ENCODE peak calls at places on chromosome 14, in nine cellular contexts. X is type B pancreatic cell; F is MCF 10A; H is coronary artery; P is A549; G is IMR-90; L is fibroblast of the aortic adventitia; Z is epithelial cell of proximal tubule; I is CD4-positive, alpha-beta T cell. D is an unnamed sample.

GRCh38 chr14:63432228-63432627 is 110.9 kb downstream of the PPP2R5E start:
- DNase-seq in X (no peak), F (no peak), H (no peak), P (no peak), G (no peak), L (no peak), Z (no peak), I (no peak), D (no peak)

GRCh38 chr14:20611277-20611676 is 20.1 kb upstream of the RNASE12 start:
- DNase-seq in X (no peak), F (no peak), H (no peak), P (no peak), G (no peak), L (no peak), Z (no peak), I (no peak), D (no peak)

GRCh38 chr14:62329427-62329826 is 567.2 kb downstream of the SNAPC1 start:
- DNase-seq in X (no peak), F (no peak), H (no peak), P (no peak), G (peak; percentile 63), L (no peak), Z (no peak), I (no peak), D (no peak)

GRCh38 chr14:73829526-73830431 is 21.9 kb upstream of the PTGR2 start:
- DNase-seq in X (no peak), F (peak; percentile 86), H (no peak), P (no peak), G (peak; percentile 76), L (peak; percentile 84), Z (peak; percentile 98), I (no peak), D (no peak)

GRCh38 chr14:81473456-81474155 is 60.0 kb downstream of the SEL1L start:
- DNase-seq in X (no peak), F (no peak), H (no peak), P (no peak), G (no peak), L (no peak), Z (no peak), I (no peak), D (no peak)

GRCh38 chr14:72126561-72126960 is 194.3 kb downstream of the RGS6 start:
- DNase-seq in X (no peak), F (no peak), H (no peak), P (no peak), G (no peak), L (no peak), Z (no peak), I (no peak), D (no peak)

GRCh38 chr14:32033516-32033915 is 43.6 kb upstream of the ARHGAP5 start:
- DNase-seq in X (no peak), F (no peak), H (no peak), P (no peak), G (no peak), L (no peak), Z (no peak), I (no peak), D (no peak)

GRCh38 chr14:80233489-80233888 is 22.2 kb upstream of the DIO2 start:
- DNase-seq in X (no peak), F (no peak), H (no peak), P (no peak), G (no peak), L (no peak), Z (no peak), I (no peak), D (no peak)

GRCh38 chr14:81371802-81372201 is 28.3 kb downstream of the STON2 start:
- DNase-seq in X (no peak), F (no peak), H (no peak), P (no peak), G (no peak), L (no peak), Z (no peak), I (no peak), D (no peak)

GRCh38 chr14:99757331-99758070 is 35.7 kb upstream of the EML1 start:
- DNase-seq in X (no peak), F (peak; percentile 91), H (no peak), P (peak; percentile 66), G (peak; percentile 99), L (peak; percentile 90), Z (peak; percentile 99), I (no peak), D (no peak)

GRCh38 chr14:99854831-99855230 is 61.6 kb downstream of the EML1 start:
- DNase-seq in X (no peak), F (no peak), H (no peak), P (no peak), G (no peak), L (peak; percentile 43), Z (no peak), I (no peak), D (no peak)

GRCh38 chr14:102696332-102696731 is 80.9 kb upstream of the TRAF3 start:
- DNase-seq in X (no peak), F (no peak), H (no peak), P (no peak), G (no peak), L (no peak), Z (no peak), I (no peak), D (no peak)

GRCh38 chr14:21990116-21990515 is 316.5 kb upstream of the OR4E1 start:
- DNase-seq in X (no peak), F (peak; percentile 5), H (no peak), P (no peak), G (no peak), L (peak; percentile 2), Z (no peak), I (no peak), D (no peak)

GRCh38 chr14:21989090-21989489 is 315.5 kb upstream of the OR4E1 start:
- DNase-seq in X (no peak), F (no peak), H (no peak), P (no peak), G (no peak), L (no peak), Z (no peak), I (no peak), D (no peak)

GRCh38 chr14:21985081-21985480 is 311.5 kb upstream of the OR4E1 start:
- DNase-seq in X (no peak), F (no peak), H (no peak), P (no peak), G (no peak), L (no peak), Z (no peak), I (no peak), D (no peak)

GRCh38 chr14:21988413-21988812 is 314.8 kb upstream of the OR4E1 start:
- DNase-seq in X (no peak), F (no peak), H (no peak), P (no peak), G (no peak), L (no peak), Z (no peak), I (no peak), D (no peak)

DNA sequence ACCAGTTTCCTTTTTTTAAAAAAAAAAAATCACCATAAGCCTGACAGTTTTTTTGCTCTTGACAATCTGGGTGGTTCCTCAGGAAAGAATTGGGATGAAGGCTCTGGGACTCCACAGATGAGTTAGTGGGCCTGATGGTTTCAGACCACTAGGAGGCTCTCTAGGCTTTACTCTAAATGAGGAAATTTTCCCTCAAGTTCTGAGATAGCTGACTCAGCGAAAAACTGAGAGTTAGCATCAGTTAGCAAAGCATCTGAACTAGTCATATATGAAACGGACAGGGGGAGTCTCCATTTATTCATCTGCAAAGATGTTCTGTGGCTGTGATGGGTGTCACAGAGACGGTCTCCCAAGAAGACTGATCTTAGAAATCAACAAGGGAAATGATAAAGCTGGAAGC is 314.3 kb upstream of the OR4E1 start:
- DNase-seq in X (no peak), F (peak; percentile 52), H (no peak), P (peak; percentile 36), G (peak; percentile 12), L (peak; percentile 2), Z (peak; percentile 6), I (no peak), D (no peak)
- TF ChIP-seq CTCF in X (peak; percentile 76), F (peak; percentile 28), H (no peak), P (peak; percentile 43), G (peak; percentile 37), L (peak; percentile 40), Z (peak; percentile 78), I (peak; percentile 50), D (no peak)

DNA sequence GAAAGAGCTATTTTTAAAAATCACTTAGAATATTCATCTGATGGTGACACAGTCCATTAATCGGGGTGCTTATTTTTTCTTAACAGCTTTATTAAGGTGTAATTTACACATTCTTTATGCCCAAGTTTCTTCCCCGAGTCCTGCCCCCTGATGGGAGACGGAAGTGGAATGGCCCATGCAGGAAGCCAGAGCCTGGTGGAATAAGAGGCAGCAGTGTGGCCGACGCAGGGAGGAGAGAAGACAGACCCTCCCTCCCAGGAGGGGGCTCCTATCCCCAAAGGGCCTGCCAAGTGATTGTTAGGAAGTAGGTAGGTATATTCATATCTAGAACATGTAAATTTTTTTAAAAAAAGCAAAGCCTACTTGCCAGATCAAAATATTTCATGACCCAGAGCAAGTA is 174.2 kb downstream of the FOXN3 start:
- DNase-seq in X (no peak), F (no peak), H (peak; percentile 45), P (no peak), G (no peak), L (peak; percentile 9), Z (no peak), I (no peak), D (no peak)
- TF ChIP-seq CTCF in X (no peak), F (no peak), H (no peak), P (no peak), G (no peak), L (no peak), Z (no peak), I (no peak), D (no peak)

GRCh38 chr14:54944737-54945391 is 42.2 kb upstream of the GCH1 start:
- DNase-seq in X (no peak), F (no peak), H (no peak), P (no peak), G (no peak), L (no peak), Z (peak; percentile 7), I (no peak), D (no peak)
- TF ChIP-seq CTCF in X (no peak), F (no peak), H (no peak), P (no peak), G (no peak), L (no peak), Z (no peak), I (no peak), D (no peak)

GRCh38 chr14:59631237-59631636 is 54.6 kb upstream of the CCDC175 start:
- DNase-seq in X (no peak), F (peak; percentile 25), H (no peak), P (no peak), G (no peak), L (no peak), Z (no peak), I (no peak), D (no peak)

GRCh38 chr14:59634617-59635016 is 58.0 kb upstream of the CCDC175 start:
- DNase-seq in X (no peak), F (no peak), H (no peak), P (no peak), G (no peak), L (no peak), Z (no peak), I (no peak), D (no peak)

GRCh38 chr14:59630281-59630963 is 53.8 kb upstream of the CCDC175 start:
- DNase-seq in X (no peak), F (no peak), H (no peak), P (no peak), G (no peak), L (no peak), Z (no peak), I (no peak), D (no peak)

GRCh38 chr14:59629384-59630158 is 53.0 kb upstream of the CCDC175 start:
- DNase-seq in X (no peak), F (no peak), H (no peak), P (no peak), G (no peak), L (no peak), Z (no peak), I (no peak), D (no peak)

GRCh38 chr14:59632381-59632780 is 55.8 kb upstream of the CCDC175 start:
- DNase-seq in X (no peak), F (peak; percentile 65), H (no peak), P (peak; percentile 25), G (peak; percentile 6), L (peak; percentile 42), Z (peak; percentile 4), I (no peak), D (no peak)
- TF ChIP-seq CTCF in X (peak; percentile 74), F (peak; percentile 80), H (no peak), P (peak; percentile 53), G (peak; percentile 38), L (peak; percentile 59), Z (peak; percentile 79), I (peak; percentile 8), D (no peak)